ENCODE peak calls at places on chromosomes 16 and 17, in nine cellular contexts. One of them, this sample, is unnamed.

GRCh38 chr17:75516619-75517276 is 420 bp downstream of the TSEN54 start:
- DNase-seq in activated CD8-positive, alpha-beta T cell treated with anti-CD3 and anti-CD28 coated beads for 36 hours: peak
- DNase-seq in tibial nerve: no peak
- DNase-seq in tibial artery: no peak
- DNase-seq in fibroblast of the aortic adventitia: peak
- DNase-seq in activated CD4-positive, alpha-beta T cell treated with anti-CD3 and anti-CD28 coated beads for 36 hours: peak
- DNase-seq in progenitor cell of endocrine pancreas: peak
- DNase-seq in T47D: peak
- DNase-seq in GM06990: peak
- DNase-seq in this sample: no peak

GRCh38 chr16:57381791-57382534 is 9.7 kb downstream of the CX3CL1 start:
- DNase-seq in activated CD8-positive, alpha-beta T cell treated with anti-CD3 and anti-CD28 coated beads for 36 hours: no peak
- DNase-seq in tibial nerve: no peak
- DNase-seq in tibial artery: no peak
- DNase-seq in fibroblast of the aortic adventitia: no peak
- DNase-seq in activated CD4-positive, alpha-beta T cell treated with anti-CD3 and anti-CD28 coated beads for 36 hours: no peak
- DNase-seq in progenitor cell of endocrine pancreas: no peak
- DNase-seq in T47D: no peak
- DNase-seq in GM06990: no peak
- DNase-seq in this sample: no peak

GRCh38 chr17:2347805-2348685 is 10.7 kb downstream of the SGSM2 start:
- DNase-seq in activated CD8-positive, alpha-beta T cell treated with anti-CD3 and anti-CD28 coated beads for 36 hours: no peak
- DNase-seq in tibial nerve: no peak
- DNase-seq in tibial artery: no peak
- DNase-seq in fibroblast of the aortic adventitia: peak
- DNase-seq in activated CD4-positive, alpha-beta T cell treated with anti-CD3 and anti-CD28 coated beads for 36 hours: no peak
- DNase-seq in progenitor cell of endocrine pancreas: no peak
- DNase-seq in T47D: peak
- DNase-seq in GM06990: no peak
- DNase-seq in this sample: no peak

GRCh38 chr17:51703364-51704341 is 443.3 kb downstream of the UTP18 start:
- DNase-seq in activated CD8-positive, alpha-beta T cell treated with anti-CD3 and anti-CD28 coated beads for 36 hours: no peak
- DNase-seq in tibial nerve: peak
- DNase-seq in tibial artery: peak
- DNase-seq in fibroblast of the aortic adventitia: peak
- DNase-seq in activated CD4-positive, alpha-beta T cell treated with anti-CD3 and anti-CD28 coated beads for 36 hours: no peak
- DNase-seq in progenitor cell of endocrine pancreas: no peak
- DNase-seq in T47D: no peak
- DNase-seq in GM06990: no peak
- DNase-seq in this sample: no peak

GRCh38 chr16:8720080-8720966 is 45.9 kb downstream of the ABAT start:
- DNase-seq in activated CD8-positive, alpha-beta T cell treated with anti-CD3 and anti-CD28 coated beads for 36 hours: no peak
- DNase-seq in tibial nerve: no peak
- DNase-seq in tibial artery: no peak
- DNase-seq in fibroblast of the aortic adventitia: no peak
- DNase-seq in activated CD4-positive, alpha-beta T cell treated with anti-CD3 and anti-CD28 coated beads for 36 hours: no peak
- DNase-seq in progenitor cell of endocrine pancreas: peak
- DNase-seq in T47D: no peak
- DNase-seq in GM06990: no peak
- DNase-seq in this sample: no peak

GRCh38 chr17:44209786-44210341 is 9.6 kb downstream of the UBTF start:
- DNase-seq in activated CD8-positive, alpha-beta T cell treated with anti-CD3 and anti-CD28 coated beads for 36 hours: peak
- DNase-seq in tibial nerve: no peak
- DNase-seq in tibial artery: no peak
- DNase-seq in fibroblast of the aortic adventitia: no peak
- DNase-seq in activated CD4-positive, alpha-beta T cell treated with anti-CD3 and anti-CD28 coated beads for 36 hours: peak
- DNase-seq in progenitor cell of endocrine pancreas: no peak
- DNase-seq in T47D: no peak
- DNase-seq in GM06990: no peak
- DNase-seq in this sample: no peak

GRCh38 chr17:6218333-6218732 is 148.2 kb downstream of the WSCD1 start:
- DNase-seq in activated CD8-positive, alpha-beta T cell treated with anti-CD3 and anti-CD28 coated beads for 36 hours: no peak
- DNase-seq in tibial nerve: no peak
- DNase-seq in tibial artery: no peak
- DNase-seq in fibroblast of the aortic adventitia: no peak
- DNase-seq in activated CD4-positive, alpha-beta T cell treated with anti-CD3 and anti-CD28 coated beads for 36 hours: no peak
- DNase-seq in progenitor cell of endocrine pancreas: no peak
- DNase-seq in T47D: no peak
- DNase-seq in GM06990: no peak
- DNase-seq in this sample: no peak

GRCh38 chr16:86538196-86538780 is 16.7 kb downstream of the MTHFSD start:
- DNase-seq in activated CD8-positive, alpha-beta T cell treated with anti-CD3 and anti-CD28 coated beads for 36 hours: no peak
- DNase-seq in tibial nerve: no peak
- DNase-seq in tibial artery: no peak
- DNase-seq in fibroblast of the aortic adventitia: no peak
- DNase-seq in activated CD4-positive, alpha-beta T cell treated with anti-CD3 and anti-CD28 coated beads for 36 hours: no peak
- DNase-seq in progenitor cell of endocrine pancreas: no peak
- DNase-seq in T47D: no peak
- DNase-seq in GM06990: no peak
- DNase-seq in this sample: no peak

GRCh38 chr17:58006563-58006923 is 503 bp downstream of the SRSF1 start:
- DNase-seq in activated CD8-positive, alpha-beta T cell treated with anti-CD3 and anti-CD28 coated beads for 36 hours: peak
- DNase-seq in tibial nerve: peak
- DNase-seq in tibial artery: peak
- DNase-seq in fibroblast of the aortic adventitia: peak
- DNase-seq in activated CD4-positive, alpha-beta T cell treated with anti-CD3 and anti-CD28 coated beads for 36 hours: peak
- DNase-seq in progenitor cell of endocrine pancreas: peak
- DNase-seq in T47D: peak
- DNase-seq in GM06990: no peak
- DNase-seq in this sample: no peak

GRCh38 chr16:18829221-18829620 is 27.9 kb upstream of the ARL6IP1 start:
- DNase-seq in activated CD8-positive, alpha-beta T cell treated with anti-CD3 and anti-CD28 coated beads for 36 hours: no peak
- DNase-seq in tibial nerve: no peak
- DNase-seq in tibial artery: no peak
- DNase-seq in fibroblast of the aortic adventitia: no peak
- DNase-seq in activated CD4-positive, alpha-beta T cell treated with anti-CD3 and anti-CD28 coated beads for 36 hours: no peak
- DNase-seq in progenitor cell of endocrine pancreas: no peak
- DNase-seq in T47D: no peak
- DNase-seq in GM06990: no peak
- DNase-seq in this sample: no peak

GRCh38 chr17:39264119-39264518 is 38.4 kb upstream of the STAC2 start:
- DNase-seq in activated CD8-positive, alpha-beta T cell treated with anti-CD3 and anti-CD28 coated beads for 36 hours: no peak
- DNase-seq in tibial nerve: no peak
- DNase-seq in tibial artery: peak
- DNase-seq in fibroblast of the aortic adventitia: peak
- DNase-seq in activated CD4-positive, alpha-beta T cell treated with anti-CD3 and anti-CD28 coated beads for 36 hours: no peak
- DNase-seq in progenitor cell of endocrine pancreas: no peak
- DNase-seq in T47D: no peak
- DNase-seq in GM06990: no peak
- DNase-seq in this sample: no peak

GRCh38 chr16:22318690-22319358 is 21.6 kb downstream of the POLR3E start:
- DNase-seq in activated CD8-positive, alpha-beta T cell treated with anti-CD3 and anti-CD28 coated beads for 36 hours: peak
- DNase-seq in tibial nerve: no peak
- DNase-seq in tibial artery: no peak
- DNase-seq in fibroblast of the aortic adventitia: peak
- DNase-seq in activated CD4-positive, alpha-beta T cell treated with anti-CD3 and anti-CD28 coated beads for 36 hours: peak
- DNase-seq in progenitor cell of endocrine pancreas: no peak
- DNase-seq in T47D: peak
- DNase-seq in GM06990: no peak
- DNase-seq in this sample: no peak

GRCh38 chr17:82831041-82831817 is 8.6 kb downstream of the ZNF750 start:
- DNase-seq in activated CD8-positive, alpha-beta T cell treated with anti-CD3 and anti-CD28 coated beads for 36 hours: no peak
- DNase-seq in tibial nerve: no peak
- DNase-seq in tibial artery: no peak
- DNase-seq in fibroblast of the aortic adventitia: no peak
- DNase-seq in activated CD4-positive, alpha-beta T cell treated with anti-CD3 and anti-CD28 coated beads for 36 hours: no peak
- DNase-seq in progenitor cell of endocrine pancreas: no peak
- DNase-seq in T47D: no peak
- DNase-seq in GM06990: no peak
- DNase-seq in this sample: no peak

GRCh38 chr17:51147641-51148040 is 5.7 kb upstream of the NME1 start:
- DNase-seq in activated CD8-positive, alpha-beta T cell treated with anti-CD3 and anti-CD28 coated beads for 36 hours: peak
- DNase-seq in tibial nerve: no peak
- DNase-seq in tibial artery: no peak
- DNase-seq in fibroblast of the aortic adventitia: peak
- DNase-seq in activated CD4-positive, alpha-beta T cell treated with anti-CD3 and anti-CD28 coated beads for 36 hours: peak
- DNase-seq in progenitor cell of endocrine pancreas: no peak
- DNase-seq in T47D: no peak
- DNase-seq in GM06990: no peak
- DNase-seq in this sample: no peak

GRCh38 chr16:79076039-79076767 is 524.3 kb downstream of the MAF start:
- DNase-seq in activated CD8-positive, alpha-beta T cell treated with anti-CD3 and anti-CD28 coated beads for 36 hours: peak
- DNase-seq in tibial nerve: no peak
- DNase-seq in tibial artery: no peak
- DNase-seq in fibroblast of the aortic adventitia: no peak
- DNase-seq in activated CD4-positive, alpha-beta T cell treated with anti-CD3 and anti-CD28 coated beads for 36 hours: peak
- DNase-seq in progenitor cell of endocrine pancreas: no peak
- DNase-seq in T47D: no peak
- DNase-seq in GM06990: no peak
- DNase-seq in this sample: no peak

This sample was measured in keratinocyte.